ENCODE peak calls at places on chromosomes 11 and 22, in seven cellular contexts. C is NCI-H2081; D is activated CD8-positive, alpha-beta memory T cell treated with anti-CD3 and anti-CD28 coated beads, Interleukin-2, amount 50 U/mL, for 4 hours; M is cerebellar cortex; S is M059J; U is germinal center; Y is 8988T. P is an unnamed sample.

GRCh38 chr22:43945632-43946390 is 9.4 kb upstream of the SAMM50 start:
- DNase-seq in C (no peak), D (peak), M (peak), S (peak), U (peak), Y (no peak), P (peak)

GRCh38 chr11:64384981-64385952 is 26.3 kb downstream of the RPS6KA4 start:
- DNase-seq in C (no peak), D (no peak), M (peak), S (no peak), U (no peak), Y (no peak), P (no peak)

GRCh38 chr11:33685061-33685460 is 15.6 kb downstream of the C11orf91 start:
- DNase-seq in C (no peak), D (no peak), M (no peak), S (no peak), U (no peak), Y (no peak), P (peak)

GRCh38 chr11:120785576-120785975 is 238.3 kb upstream of the TBCEL start:
- DNase-seq in C (no peak), D (no peak), M (no peak), S (no peak), U (no peak), Y (no peak), P (no peak)

GRCh38 chr22:41876275-41876674 is 38.6 kb downstream of the SHISA8 start:
- DNase-seq in C (no peak), D (no peak), M (no peak), S (no peak), U (no peak), Y (no peak), P (peak)

GRCh38 chr11:19646308-19646707 is 66.3 kb upstream of the NAV2 start:
- DNase-seq in C (no peak), D (no peak), M (no peak), S (peak), U (no peak), Y (no peak), P (peak)

GRCh38 chr11:43738600-43739409 is 58.3 kb downstream of the HSD17B12 start:
- DNase-seq in C (no peak), D (no peak), M (no peak), S (peak), U (no peak), Y (no peak), P (peak)

GRCh38 chr22:39714321-39714720 is 143.8 kb downstream of the CACNA1I start:
- DNase-seq in C (no peak), D (no peak), M (no peak), S (no peak), U (no peak), Y (no peak), P (no peak)

GRCh38 chr22:19766506-19767426 is 6.2 kb downstream of the TBX1 start:
- DNase-seq in C (no peak), D (peak), M (no peak), S (peak), U (no peak), Y (peak), P (peak)

GRCh38 chr11:73553266-73553665 is 44.6 kb downstream of the FAM168A start:
- DNase-seq in C (no peak), D (no peak), M (no peak), S (peak), U (no peak), Y (no peak), P (peak)

GRCh38 chr22:35555351-35555915 is 14.8 kb downstream of the RASD2 start:
- DNase-seq in C (no peak), D (no peak), M (no peak), S (no peak), U (no peak), Y (no peak), P (peak)

GRCh38 chr11:15627560-15627959 is 512.8 kb downstream of the INSC start:
- DNase-seq in C (no peak), D (no peak), M (no peak), S (peak), U (no peak), Y (no peak), P (peak)

GRCh38 chr22:38844661-38845367 is 986 bp upstream of the NPTXR start:
- DNase-seq in C (no peak), D (no peak), M (no peak), S (no peak), U (no peak), Y (no peak), P (no peak)

GRCh38 chr11:103961010-103961409 is 75.4 kb upstream of the DDI1 start:
- DNase-seq in C (no peak), D (no peak), M (no peak), S (peak), U (no peak), Y (no peak), P (peak)

GRCh38 chr11:76910620-76911414 is 50.1 kb downstream of the ACER3 start:
- DNase-seq in C (no peak), D (no peak), M (no peak), S (peak), U (no peak), Y (no peak), P (peak)

GRCh38 chr11:59756845-59757244 is 1.7 kb downstream of the STX3 start:
- DNase-seq in C (no peak), D (no peak), M (peak), S (peak), U (no peak), Y (no peak), P (peak)

GRCh38 chr11:45391168-45391850 is 105.2 kb upstream of the SYT13 start:
- DNase-seq in C (no peak), D (no peak), M (no peak), S (no peak), U (no peak), Y (no peak), P (no peak)

GRCh38 chr22:38843201-38843715 is 570 bp downstream of the NPTXR start:
- DNase-seq in C (peak), D (peak), M (no peak), S (peak), U (peak), Y (peak), P (peak)

GRCh38 chr11:27075192-27075591 is 34.6 kb downstream of the BBOX1 start:
- DNase-seq in C (no peak), D (no peak), M (no peak), S (no peak), U (no peak), Y (no peak), P (peak)

GRCh38 chr11:1837171-1838076 is 1.4 kb upstream of the TNNI2 start:
- DNase-seq in C (peak), D (peak), M (peak), S (peak), U (peak), Y (peak), P (peak)

GRCh38 chr11:926341-926916 is 759 bp downstream of the AP2A2 start:
- DNase-seq in C (no peak), D (no peak), M (peak), S (peak), U (no peak), Y (peak), P (peak)

GRCh38 chr11:134037093-134037908 is 31.6 kb upstream of the JAM3 start:
- DNase-seq in C (peak), D (peak), M (peak), S (peak), U (peak), Y (no peak), P (peak)

GRCh38 chr11:19539861-19540260 is 172.8 kb upstream of the NAV2 start:
- DNase-seq in C (no peak), D (no peak), M (no peak), S (no peak), U (no peak), Y (no peak), P (no peak)

GRCh38 chr11:70031631-70032469 is 46.3 kb upstream of the ANO1 start:
- DNase-seq in C (no peak), D (no peak), M (no peak), S (no peak), U (no peak), Y (no peak), P (no peak)

GRCh38 chr22:20422271-20422958 is 15.2 kb downstream of the SCARF2 start:
- DNase-seq in C (peak), D (no peak), M (no peak), S (peak), U (no peak), Y (no peak), P (peak)

GRCh38 chr11:75853971-75854370 is 39.0 kb downstream of the UVRAG start:
- DNase-seq in C (no peak), D (no peak), M (no peak), S (peak), U (no peak), Y (no peak), P (no peak)

GRCh38 chr11:29527391-29527936 is 489.4 kb downstream of the KCNA4 start:
- DNase-seq in C (no peak), D (no peak), M (no peak), S (peak), U (no peak), Y (no peak), P (peak)

GRCh38 chr22:22884888-22885840 is 2.5 kb upstream of the IGLL5 start:
- DNase-seq in C (no peak), D (no peak), M (no peak), S (no peak), U (peak), Y (no peak), P (no peak)

GRCh38 chr11:60924110-60924905 is at the start of gene TMEM132A:
- DNase-seq in C (peak), D (no peak), M (peak), S (peak), U (no peak), Y (peak), P (peak)

GRCh38 chr22:49765951-49766350 is 61.7 kb downstream of the BRD1 start:
- DNase-seq in C (no peak), D (peak), M (no peak), S (no peak), U (no peak), Y (no peak), P (no peak)

GRCh38 chr11:63609971-63610580 is 4.2 kb downstream of the PLAAT3 start:
- DNase-seq in C (no peak), D (no peak), M (no peak), S (peak), U (no peak), Y (no peak), P (no peak)

GRCh38 chr11:11513438-11513837 is 108.4 kb downstream of the GALNT18 start:
- DNase-seq in C (no peak), D (no peak), M (no peak), S (no peak), U (no peak), Y (no peak), P (peak)

P was measured in GM23248.